ENCODE peak calls at places on chromosomes 3 and 15, in eight cellular contexts. T is A549, W is upper lobe of left lung, H is AG04450, Q is progenitor cell of endocrine pancreas, V is Panc1, C is MCF 10A, P is endothelial cell. D is an unnamed sample.

GRCh38 chr15:101427606-101428487 is 61.7 kb downstream of the PCSK6 start:
- DNase-seq in T (no peak), W (no peak), H (no peak), Q (no peak), V (no peak), C (no peak), P (no peak), D (no peak)

GRCh38 chr3:44342191-44342790 is 3.7 kb downstream of the TCAIM start:
- DNase-seq in T (no peak), W (no peak), H (peak; percentile 63), Q (no peak), V (no peak), C (peak; percentile 47), P (no peak), D (no peak)

GRCh38 chr15:25427861-25428260 is 11.0 kb downstream of the UBE3A start:
- DNase-seq in T (no peak), W (no peak), H (no peak), Q (no peak), V (no peak), C (no peak), P (no peak), D (no peak)

GRCh38 chr3:13223574-13224237 is 150.5 kb upstream of the IQSEC1 start:
- DNase-seq in T (no peak), W (no peak), H (no peak), Q (no peak), V (no peak), C (no peak), P (no peak), D (no peak)

GRCh38 chr3:159828542-159828943 is 160.1 kb upstream of the IL12A start:
- DNase-seq in T (peak; percentile 54), W (no peak), H (no peak), Q (no peak), V (no peak), C (peak; percentile 71), P (no peak), D (no peak)

GRCh38 chr3:264394-265156 is 68.0 kb downstream of the CHL1 start:
- DNase-seq in T (peak; percentile 91), W (no peak), H (peak; percentile 93), Q (no peak), V (peak; percentile 71), C (peak; percentile 91), P (no peak), D (no peak)

GRCh38 chr3:155321418-155321817 is 27.9 kb upstream of the STRIT1 start:
- DNase-seq in T (no peak), W (no peak), H (no peak), Q (no peak), V (no peak), C (no peak), P (no peak), D (no peak)

GRCh38 chr15:52289629-52290081 is 5.9 kb downstream of the MYO5C start:
- DNase-seq in T (peak; percentile 46), W (no peak), H (no peak), Q (no peak), V (no peak), C (peak; percentile 45), P (no peak), D (no peak)

GRCh38 chr3:21752749-21753347 is 1.8 kb upstream of the ZNF385D start:
- DNase-seq in T (peak; percentile 30), W (no peak), H (no peak), Q (no peak), V (no peak), C (peak; percentile 74), P (peak; percentile 7), D (no peak)

GRCh38 chr15:63402498-63403253 is 21.0 kb upstream of the CA12 start:
- DNase-seq in T (peak; percentile 57), W (no peak), H (no peak), Q (no peak), V (peak; percentile 25), C (peak; percentile 58), P (no peak), D (no peak)

GRCh38 chr3:127033786-127034185 is 50.9 kb downstream of the PLXNA1 start:
- DNase-seq in T (no peak), W (peak; percentile 76), H (no peak), Q (no peak), V (no peak), C (no peak), P (no peak), D (no peak)

DNA sequence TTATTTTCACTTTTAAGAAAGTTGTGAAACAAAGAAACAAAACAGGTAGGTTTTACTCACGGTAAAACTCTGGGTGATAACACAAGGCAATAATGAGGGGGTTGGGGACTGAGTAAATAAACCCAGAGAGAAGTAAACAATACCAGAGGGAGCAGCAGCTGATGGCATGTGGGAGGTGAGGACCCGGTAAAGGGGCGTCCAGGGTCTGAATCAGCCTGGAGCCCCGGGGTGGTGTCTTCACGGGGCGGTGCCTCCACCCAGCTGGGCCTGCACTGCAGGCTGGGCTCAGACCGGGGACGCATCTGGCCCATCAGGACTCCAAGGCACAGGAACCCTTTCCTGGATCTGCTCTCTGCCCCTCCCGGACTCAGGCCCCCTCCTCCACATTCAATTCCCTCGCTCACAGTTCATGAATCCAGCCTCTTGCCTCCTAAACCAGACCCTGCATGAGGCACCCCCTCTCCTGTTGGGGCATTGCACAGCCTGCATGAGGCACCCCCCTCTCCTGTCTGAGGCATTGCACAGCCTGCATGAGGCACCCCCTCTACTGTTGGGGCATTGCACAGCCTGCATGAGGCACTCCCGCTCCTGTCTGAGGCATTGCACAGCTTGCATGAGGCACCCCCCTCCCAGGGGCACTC is 73.9 kb upstream of the MFGE8 start:
- DNase-seq in T (peak; percentile 42), W (peak; percentile 40), H (no peak), Q (no peak), V (no peak), C (no peak), P (no peak), D (no peak)
- TF ChIP-seq CTCF in T (no peak), W (no peak), H (peak; percentile 5), Q (peak; percentile 28), V (no peak), C (no peak), P (no peak), D (no peak)

GRCh38 chr15:71414778-71415177 is 299.5 kb downstream of the THSD4 start:
- DNase-seq in T (no peak), W (no peak), H (no peak), Q (no peak), V (no peak), C (no peak), P (no peak), D (no peak)

GRCh38 chr15:71413419-71413818 is 298.1 kb downstream of the THSD4 start:
- DNase-seq in T (no peak), W (no peak), H (no peak), Q (no peak), V (no peak), C (no peak), P (no peak), D (no peak)

GRCh38 chr15:71411538-71412482 is 296.5 kb downstream of the THSD4 start:
- DNase-seq in T (peak; percentile 98), W (no peak), H (no peak), Q (no peak), V (no peak), C (no peak), P (no peak), D (no peak)

GRCh38 chr15:71409541-71409940 is 294.3 kb downstream of the THSD4 start:
- DNase-seq in T (peak; percentile 35), W (no peak), H (no peak), Q (no peak), V (no peak), C (no peak), P (no peak), D (no peak)

GRCh38 chr15:71410347-71410746 is 295.1 kb downstream of the THSD4 start:
- DNase-seq in T (no peak), W (no peak), H (no peak), Q (no peak), V (no peak), C (no peak), P (no peak), D (no peak)
- TF ChIP-seq CTCF in T (no peak), W (no peak), H (no peak), Q (no peak), V (no peak), C (no peak), P (no peak), D (no peak)

GRCh38 chr3:63795438-63795837 is 23.7 kb upstream of the C3orf49 start:
- DNase-seq in T (no peak), W (no peak), H (no peak), Q (no peak), V (no peak), C (no peak), P (no peak), D (no peak)

GRCh38 chr3:63791974-63792373 is 27.1 kb upstream of the C3orf49 start:
- DNase-seq in T (peak; percentile 10), W (no peak), H (no peak), Q (no peak), V (no peak), C (peak; percentile 76), P (no peak), D (no peak)
- TF ChIP-seq CTCF in T (peak; percentile 18), W (peak; percentile 12), H (peak; percentile 40), Q (peak; percentile 33), V (peak; percentile 14), C (peak; percentile 63), P (no peak), D (no peak)

DNA sequence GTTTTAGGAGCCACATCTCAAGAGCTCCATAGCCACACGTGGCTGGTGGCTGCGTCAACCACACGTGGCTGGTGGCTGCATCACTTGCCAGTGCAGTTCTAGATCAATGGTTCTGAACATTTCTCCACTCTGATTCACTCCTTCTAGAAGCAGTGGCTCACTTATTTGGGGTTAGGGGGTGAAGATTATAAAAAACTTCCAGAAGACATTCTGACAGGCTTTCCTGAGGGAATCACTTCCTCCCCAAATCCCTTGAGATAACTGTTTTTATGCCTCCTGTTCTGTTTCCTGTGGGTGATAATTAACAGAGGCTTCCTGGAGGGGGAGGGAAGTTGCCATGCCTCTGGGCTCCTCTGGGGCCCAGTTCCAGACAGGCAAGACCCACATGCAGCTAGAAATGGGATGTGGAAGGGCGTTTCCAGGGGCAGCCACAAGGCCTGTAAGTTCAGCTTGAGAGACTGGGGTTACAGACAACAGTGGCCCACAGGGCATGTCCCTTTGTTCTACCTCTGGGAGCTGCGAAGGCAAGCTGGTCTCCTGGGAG is 23.6 kb downstream of the HEG1 start:
- DNase-seq in T (peak; percentile 27), W (no peak), H (no peak), Q (no peak), V (no peak), C (no peak), P (no peak), D (no peak)
- TF ChIP-seq CTCF in T (no peak), W (no peak), H (no peak), Q (no peak), V (no peak), C (no peak), P (no peak), D (no peak)

GRCh38 chr15:88258021-88258641 is 1.6 kb upstream of the NTRK3 start:
- DNase-seq in T (peak; percentile 79), W (no peak), H (no peak), Q (no peak), V (no peak), C (no peak), P (peak; percentile 71), D (no peak)
- TF ChIP-seq CTCF in T (peak; percentile 45), W (no peak), H (peak; percentile 10), Q (peak; percentile 51), V (no peak), C (no peak), P (peak; percentile 73), D (no peak)

GRCh38 chr3:164673738-164674137 is 404.6 kb downstream of the SI start:
- DNase-seq in T (no peak), W (no peak), H (no peak), Q (no peak), V (no peak), C (peak; percentile 16), P (no peak), D (no peak)
- TF ChIP-seq CTCF in T (no peak), W (no peak), H (no peak), Q (peak; percentile 36), V (no peak), C (no peak), P (peak; percentile 69), D (peak; percentile 27)